ENCODE peak calls at places on chromosomes 3 and 15, in nine cellular contexts. S is heart right ventricle, T is epithelial cell of esophagus, M is breast epithelium, D is esophagus squamous epithelium, F is fibroblast of lung, I is foreskin fibroblast, A is A673, U is suprapubic skin. R is an unnamed sample.
A peak's percentile ranks its signal among the peaks of the same experiment; 100 is the strongest.

GRCh38 chr15:62053439-62054085 is 6.7 kb downstream of the VPS13C start:
- DNase-seq in S (no peak), T (no peak), M (no peak), D (no peak), F (no peak), I (no peak), A (no peak), U (no peak), R (no peak)

GRCh38 chr15:71547066-71547465 is 263.3 kb upstream of the NR2E3 start:
- DNase-seq in S (peak; percentile 29), T (no peak), M (no peak), D (no peak), F (no peak), I (peak; percentile 51), A (peak; percentile 11), U (no peak), R (no peak)

GRCh38 chr15:97961067-97961954 is 808 bp downstream of the ARRDC4 start:
- DNase-seq in S (peak; percentile 59), T (peak; percentile 36), M (peak; percentile 24), D (no peak), F (no peak), I (peak; percentile 56), A (no peak), U (peak; percentile 86), R (no peak)

GRCh38 chr3:187870360-187871203 is 125.3 kb upstream of the BCL6 start:
- DNase-seq in S (no peak), T (no peak), M (no peak), D (no peak), F (no peak), I (no peak), A (no peak), U (no peak), R (no peak)

GRCh38 chr15:78223396-78224023 is 10.9 kb downstream of the ACSBG1 start:
- DNase-seq in S (peak; percentile 53), T (no peak), M (no peak), D (no peak), F (no peak), I (peak; percentile 37), A (no peak), U (no peak), R (no peak)

GRCh38 chr3:107024481-107025153 is 352.6 kb upstream of the CCDC54 start:
- DNase-seq in S (no peak), T (no peak), M (no peak), D (no peak), F (no peak), I (peak; percentile 22), A (peak; percentile 48), U (no peak), R (no peak)

GRCh38 chr3:90080988-90081387 is 973.6 kb downstream of the EPHA3 start:
- DNase-seq in S (no peak), T (peak; percentile 2), M (no peak), D (no peak), F (no peak), I (no peak), A (peak; percentile 15), U (no peak), R (no peak)

GRCh38 chr3:183502782-183503181 is 52.7 kb downstream of the KLHL6 start:
- DNase-seq in S (no peak), T (peak; percentile 40), M (no peak), D (no peak), F (peak; percentile 10), I (peak; percentile 40), A (peak; percentile 38), U (peak; percentile 28), R (no peak)

GRCh38 chr3:172129868-172130751 is 90.7 kb downstream of the FNDC3B start:
- DNase-seq in S (peak; percentile 88), T (peak; percentile 99), M (peak; percentile 95), D (peak; percentile 49), F (peak; percentile 100), I (peak; percentile 99), A (no peak), U (peak; percentile 95), R (peak; percentile 96)

GRCh38 chr15:38074029-38074428 is 139.6 kb downstream of the TMCO5A start:
- DNase-seq in S (no peak), T (no peak), M (no peak), D (no peak), F (peak; percentile 46), I (peak; percentile 52), A (no peak), U (no peak), R (no peak)
- H3K4me3 ChIP-seq in S (peak overlapping the region; percentile 64), T (no peak overlapping the region), M (no peak overlapping the region), D (no peak overlapping the region), F (no peak overlapping the region), I (no peak overlapping the region), A (no peak overlapping the region), U (peak overlapping the region; percentile 64), R (no peak overlapping the region)

DNA sequence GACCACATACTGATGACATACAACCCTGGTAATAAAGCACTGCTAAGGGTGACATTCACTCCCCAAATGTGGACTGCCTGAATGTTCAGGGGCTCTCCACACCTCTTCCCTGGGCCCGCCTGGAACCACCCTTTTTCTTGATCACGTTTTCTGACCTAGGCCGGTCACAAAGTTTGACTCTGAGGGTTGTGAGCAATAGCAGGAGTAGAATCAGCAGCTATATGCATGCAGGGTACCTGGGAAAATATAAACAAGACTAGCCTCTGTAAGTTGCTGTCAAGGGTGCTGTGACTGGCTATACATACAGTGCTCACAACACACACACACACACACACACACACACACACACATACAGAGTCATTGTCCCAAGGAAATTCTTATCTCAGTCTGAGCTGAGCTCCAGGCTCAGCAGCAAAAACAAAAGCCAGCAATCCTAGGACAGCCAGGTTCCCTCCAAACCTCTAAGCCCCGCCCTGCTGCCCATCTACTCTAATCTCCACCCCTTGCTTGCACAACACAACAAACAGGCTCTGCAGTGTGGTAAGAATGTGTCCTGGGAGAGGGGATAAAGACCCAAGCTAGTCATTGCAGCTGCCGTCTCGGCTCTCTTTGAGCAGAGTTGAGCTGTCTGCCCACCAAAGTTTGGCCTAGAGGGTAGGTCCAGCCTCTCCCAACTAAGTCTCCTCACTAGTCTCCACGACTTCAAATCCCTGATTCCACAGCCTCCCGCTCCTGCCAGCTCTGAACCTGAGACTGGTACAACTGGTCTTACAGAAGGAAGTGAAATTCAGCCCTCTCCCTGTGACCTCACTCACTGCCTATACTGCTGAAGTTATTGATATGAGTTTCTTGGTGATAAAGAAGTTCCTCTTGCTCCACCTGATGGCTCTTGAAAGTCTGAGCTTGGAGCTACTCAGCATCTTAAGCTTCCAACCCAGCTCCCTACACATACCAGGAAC is 2.2 kb downstream of the BMF start:
- DNase-seq in S (no peak), T (peak; percentile 92), M (peak; percentile 83), D (no peak), F (no peak), I (peak; percentile 55), A (peak; percentile 85), U (peak; percentile 85), R (peak; percentile 79)
- TF ChIP-seq CTCF in S (no peak), T (peak; percentile 20), M (no peak), D (no peak), F (no peak), I (no peak), A (no peak), U (no peak), R (peak; percentile 9)

GRCh38 chr15:40955141-40955903 is 2.1 kb downstream of the CHAC1 start:
- DNase-seq in S (no peak), T (no peak), M (no peak), D (no peak), F (no peak), I (no peak), A (no peak), U (no peak), R (no peak)
- H3K4me3 ChIP-seq in S (no peak overlapping the region), T (no peak overlapping the region), M (no peak overlapping the region), D (no peak overlapping the region), F (peak overlapping the region; percentile 92), I (peak overlapping the region; percentile 33), A (peak overlapping the region; percentile 15), U (no peak overlapping the region), R (no peak overlapping the region)

GRCh38 chr15:94844533-94845390 is 613.4 kb downstream of the MCTP2 start:
- DNase-seq in S (peak; percentile 81), T (peak; percentile 29), M (no peak), D (no peak), F (peak; percentile 59), I (peak; percentile 23), A (peak; percentile 62), U (no peak), R (peak; percentile 30)
- TF ChIP-seq CTCF in S (no peak), T (no peak), M (no peak), D (no peak), F (no peak), I (no peak), A (no peak), U (no peak), R (no peak)